ENCODE peak calls at places on chromosome 7, in seven cellular contexts. I, R, G, C, F, P and K are unnamed samples.

GRCh38 chr7:22178735-22179134 is 178.2 kb downstream of the RAPGEF5 start:
- DNase-seq in R (no peak), G (no peak), F (no peak), P (no peak), I (no peak), C (no peak), K (no peak)

GRCh38 chr7:76506081-76506440 is 4.3 kb upstream of the UPK3B start:
- DNase-seq in I (no peak), C (peak), P (no peak), F (no peak), G (no peak), R (no peak), K (no peak)

GRCh38 chr7:51732066-51732465 is 415.5 kb upstream of the COBL start:
- DNase-seq in I (no peak), R (no peak), C (no peak), P (no peak), G (no peak), F (no peak), K (no peak)

GRCh38 chr7:28774529-28775057 is 183.5 kb downstream of the TRIL start:
- DNase-seq in I (no peak), G (no peak), R (no peak), F (no peak), P (no peak), C (no peak), K (no peak)

GRCh38 chr7:156079156-156079555 is 266.9 kb upstream of the SHH start:
- DNase-seq in F (no peak), P (no peak), R (no peak), G (no peak), C (no peak), I (no peak), K (no peak)

GRCh38 chr7:92255308-92255707 is 9.5 kb downstream of the ANKIB1 start:
- DNase-seq in P (peak), I (no peak), G (no peak), R (peak), C (no peak), F (no peak), K (no peak)

GRCh38 chr7:153934629-153935028 is 117.6 kb upstream of the DPP6 start:
- DNase-seq in R (no peak), P (no peak), C (no peak), F (no peak), I (peak), G (no peak), K (no peak)

GRCh38 chr7:32266932-32267475 is 196.8 kb upstream of the PDE1C start:
- DNase-seq in R (no peak), C (no peak), P (no peak), F (no peak), G (no peak), I (no peak), K (no peak)

GRCh38 chr7:31105256-31105950 is 53.3 kb downstream of the ADCYAP1R1 start:
- DNase-seq in G (no peak), I (no peak), R (no peak), F (no peak), C (no peak), P (no peak), K (no peak)

GRCh38 chr7:30874656-30875317 is 36.9 kb upstream of the AQP1 start:
- DNase-seq in R (no peak), C (no peak), F (no peak), P (peak), I (no peak), G (no peak), K (no peak)

GRCh38 chr7:81294897-81295515 is 376.2 kb upstream of the SEMA3C start:
- DNase-seq in F (no peak), I (no peak), G (no peak), P (no peak), R (no peak), C (no peak), K (no peak)

GRCh38 chr7:29806131-29806792 is at the start of gene WIPF3:
- DNase-seq in F (no peak), R (no peak), I (peak), C (peak), G (no peak), P (peak), K (no peak)

GRCh38 chr7:88269606-88270005 is 37.1 kb downstream of the STEAP4 start:
- DNase-seq in F (no peak), C (no peak), P (no peak), I (no peak), G (no peak), R (no peak), K (no peak)

GRCh38 chr7:105257338-105257737 is 131.4 kb downstream of the SRPK2 start:
- DNase-seq in C (no peak), P (peak), R (no peak), G (no peak), F (no peak), I (peak), K (no peak)

GRCh38 chr7:102306916-102307677 is 20.4 kb downstream of the SH2B2 start:
- DNase-seq in I (peak), F (no peak), C (peak), P (peak), G (peak), R (peak), K (peak)

GRCh38 chr7:149147072-149147729 is at the start of gene ZNF398:
- DNase-seq in G (peak), I (peak), R (peak), F (peak), P (peak), C (peak), K (peak)

GRCh38 chr7:106053109-106053508 is 59.0 kb downstream of the SYPL1 start:
- DNase-seq in I (no peak), F (no peak), R (no peak), G (no peak), C (no peak), P (no peak), K (no peak)

GRCh38 chr7:50339990-50340500 is 35.5 kb downstream of the IKZF1 start:
- DNase-seq in P (no peak), R (no peak), C (no peak), F (peak), I (no peak), G (no peak), K (no peak)

GRCh38 chr7:134632937-134633540 is 13.6 kb upstream of the BPGM start:
- DNase-seq in R (peak), I (peak), G (no peak), P (peak), F (peak), C (peak), K (no peak)

GRCh38 chr7:68155676-68156075 is 1159.0 kb downstream of the TYW1 start:
- DNase-seq in G (no peak), I (no peak), P (no peak), C (no peak), R (no peak), F (no peak), K (no peak)

DNA sequence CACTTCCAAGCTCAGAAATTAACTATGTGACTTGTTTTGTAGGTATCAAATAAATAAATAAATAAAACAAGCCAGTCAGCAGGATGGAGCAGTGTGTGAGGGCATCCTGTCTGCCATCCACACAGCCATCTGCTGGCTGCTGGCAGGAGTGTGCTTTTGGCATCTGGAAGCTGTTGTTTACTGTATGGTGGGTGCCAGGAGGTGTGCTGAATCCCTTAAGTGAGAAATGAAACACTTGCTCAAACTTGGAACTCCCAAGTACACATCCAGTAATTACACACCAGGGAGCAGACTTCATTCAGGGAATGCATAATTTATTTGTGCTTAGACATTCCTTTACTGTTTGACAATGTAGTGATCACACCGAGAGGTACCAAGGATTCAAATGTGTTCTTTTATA is 16.9 kb upstream of the TAX1BP1 start:
- DNase-seq in F (no peak), I (no peak), C (no peak), P (peak), R (peak), G (no peak), K (no peak)
- TF ChIP-seq CTCF in F (no peak), I (no peak), C (no peak), P (peak), R (peak), G (no peak), K (no peak)

DNA sequence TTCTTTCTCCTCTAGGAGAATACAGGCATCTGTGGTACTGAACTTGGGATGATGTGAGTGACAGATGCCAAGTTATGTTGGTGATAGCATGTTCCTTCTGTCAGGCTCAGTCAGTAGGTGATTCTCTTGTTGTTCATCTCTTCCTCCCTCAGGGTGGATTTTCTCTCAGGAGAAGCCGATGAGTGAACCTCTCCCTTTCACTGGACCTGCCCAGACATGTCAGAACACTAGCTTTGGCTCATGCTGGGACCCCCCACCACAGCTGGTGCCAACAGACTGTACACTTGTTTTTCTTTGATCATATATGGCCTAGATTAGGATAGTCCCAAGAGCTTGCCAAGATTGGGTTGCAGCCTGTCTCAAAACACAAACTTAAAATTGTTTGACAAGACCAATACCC is 129.4 kb downstream of the BMPER start:
- DNase-seq in R (no peak), F (no peak), I (no peak), C (no peak), P (no peak), G (no peak), K (no peak)
- TF ChIP-seq CTCF in R (no peak), F (no peak), I (no peak), C (no peak), P (no peak), G (no peak), K (no peak)

GRCh38 chr7:46786221-46786951 is 795.5 kb downstream of the TNS3 start:
- DNase-seq in P (peak), R (peak), F (no peak), G (no peak), I (no peak), C (no peak), K (no peak)
- TF ChIP-seq CTCF in P (no peak), R (no peak), F (no peak), G (no peak), I (no peak), C (no peak), K (no peak)

GRCh38 chr7:151204383-151205032 is 5.8 kb downstream of the H2BK1 start:
- DNase-seq in C (no peak), G (no peak), I (no peak), P (no peak), R (no peak), F (no peak), K (no peak)
- TF ChIP-seq CTCF in C (no peak), G (no peak), I (peak), P (no peak), R (no peak), F (no peak), K (no peak)

GRCh38 chr7:37558320-37558719 is 109.7 kb upstream of the ELMO1 start:
- DNase-seq in I (no peak), P (no peak), R (no peak), F (no peak), C (no peak), G (no peak), K (no peak)
- TF ChIP-seq CTCF in I (no peak), P (no peak), R (no peak), F (no peak), C (peak), G (no peak), K (no peak)

DNA sequence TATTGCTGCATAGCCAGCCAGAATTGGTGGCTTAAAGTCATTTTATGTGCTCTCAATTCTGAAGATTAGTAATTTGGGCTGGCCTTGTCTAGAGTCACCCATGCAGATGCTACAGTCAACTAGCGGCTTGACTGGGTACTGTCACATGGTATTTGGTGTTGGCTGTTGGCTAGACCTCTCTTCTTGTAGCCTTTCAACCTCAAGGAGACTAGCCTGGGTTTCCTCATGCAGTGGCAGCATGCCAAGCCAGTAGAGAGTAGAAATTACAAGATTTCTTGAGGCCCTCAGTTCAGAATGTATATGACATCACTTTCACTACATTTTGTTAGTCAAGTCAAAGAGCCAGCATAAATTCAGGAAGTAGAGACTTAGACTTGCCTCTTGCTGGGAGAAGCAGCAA is 3.7 kb upstream of the ZNF800 start:
- DNase-seq in F (peak), G (peak), I (peak), C (no peak), P (no peak), R (no peak), K (no peak)
- TF ChIP-seq CTCF in F (no peak), G (no peak), I (no peak), C (no peak), P (no peak), R (peak), K (no peak)

GRCh38 chr7:158317238-158318205 is 270.1 kb downstream of the PTPRN2 start:
- DNase-seq in P (no peak), G (no peak), I (no peak), R (no peak), C (no peak), F (no peak), K (no peak)
- TF ChIP-seq CTCF in P (no peak), G (no peak), I (no peak), R (no peak), C (no peak), F (no peak), K (no peak)

GRCh38 chr7:142384508-142384922 is 126.7 kb upstream of the PRSS58 start:
- DNase-seq in G (peak), R (peak), C (no peak), I (no peak), P (peak), F (no peak), K (no peak)

GRCh38 chr7:142380064-142380463 is 122.2 kb upstream of the PRSS58 start:
- DNase-seq in P (no peak), F (no peak), G (no peak), R (no peak), I (no peak), C (no peak), K (no peak)

GRCh38 chr7:142381727-142382409 is 124.0 kb upstream of the PRSS58 start:
- DNase-seq in C (no peak), P (peak), I (peak), F (no peak), G (no peak), R (no peak), K (no peak)

GRCh38 chr7:142385528-142386340 is 127.9 kb upstream of the PRSS58 start:
- DNase-seq in P (peak), C (peak), R (peak), I (peak), G (peak), F (peak), K (no peak)

DNA sequence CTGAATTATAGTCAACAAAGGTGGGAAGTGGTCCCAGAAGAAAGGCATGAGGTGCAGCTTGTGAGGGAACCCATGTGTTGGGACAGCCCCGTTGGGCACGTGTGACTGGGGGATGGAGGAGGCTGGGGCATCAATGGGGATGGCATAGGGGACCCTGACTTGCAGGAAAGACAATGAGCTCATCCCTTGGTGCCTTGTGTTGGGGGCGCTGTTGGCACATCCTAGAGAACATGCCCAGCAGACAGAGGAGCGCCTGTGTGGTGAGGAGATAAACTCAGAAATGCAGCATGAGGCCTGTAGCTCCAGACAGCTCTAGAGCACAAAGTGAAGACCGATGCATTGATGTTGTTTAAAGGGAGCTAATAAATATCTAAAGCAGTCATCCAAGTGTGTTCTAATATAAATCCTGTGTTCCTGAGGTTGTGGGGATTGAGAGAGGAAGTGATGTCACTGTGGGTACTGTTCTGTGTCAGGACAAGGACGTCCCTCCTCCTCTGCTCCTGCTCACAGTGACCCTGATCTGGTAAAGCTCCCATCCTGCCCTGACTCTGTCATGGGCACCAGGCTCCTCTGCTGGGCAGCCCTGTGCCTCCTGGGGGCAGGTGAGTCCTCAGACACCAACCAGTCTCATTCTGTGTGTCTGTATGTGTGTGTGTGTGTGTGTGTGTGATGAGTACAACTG is 126.1 kb upstream of the PRSS58 start:
- DNase-seq in G (no peak), P (peak), R (no peak), F (no peak), I (no peak), C (no peak), K (no peak)
- TF ChIP-seq CTCF in G (no peak), P (no peak), R (no peak), F (no peak), I (no peak), C (no peak), K (no peak)